ENCODE peak calls at places on chromosomes 5 and 9, in five cellular contexts. One of them, this sample, is unnamed.

GRCh38 chr9:21919377-21920362 is 74.5 kb downstream of the CDKN2A start:
- DNase-seq in cardiac muscle cell: peak
- DNase-seq in psoas muscle: no peak
- DNase-seq in pancreas: no peak
- DNase-seq in stomach: no peak
- DNase-seq in this sample: peak

GRCh38 chr5:13985736-13986418 is 41.4 kb upstream of the DNAH5 start:
- DNase-seq in stomach: no peak
- DNase-seq in psoas muscle: no peak
- DNase-seq in pancreas: no peak
- DNase-seq in cardiac muscle cell: peak
- DNase-seq in this sample: peak

GRCh38 chr5:135600971-135601381 is 22.2 kb upstream of the CXCL14 start:
- DNase-seq in psoas muscle: no peak
- DNase-seq in stomach: no peak
- DNase-seq in cardiac muscle cell: no peak
- DNase-seq in pancreas: no peak
- DNase-seq in this sample: no peak

GRCh38 chr5:159951387-159951786 is 35.1 kb downstream of the ADRA1B start:
- DNase-seq in pancreas: no peak
- DNase-seq in stomach: no peak
- DNase-seq in psoas muscle: no peak
- DNase-seq in cardiac muscle cell: peak
- DNase-seq in this sample: no peak

GRCh38 chr5:163532203-163532892 is 26.9 kb downstream of the MAT2B start:
- DNase-seq in cardiac muscle cell: no peak
- DNase-seq in stomach: no peak
- DNase-seq in pancreas: no peak
- DNase-seq in psoas muscle: no peak
- DNase-seq in this sample: no peak

GRCh38 chr9:100999914-101000540 is 28.5 kb upstream of the PLPPR1 start:
- DNase-seq in psoas muscle: no peak
- DNase-seq in stomach: no peak
- DNase-seq in cardiac muscle cell: no peak
- DNase-seq in pancreas: no peak
- DNase-seq in this sample: peak

GRCh38 chr5:132481243-132482211 is 9.0 kb downstream of the IRF1 start:
- DNase-seq in stomach: no peak
- DNase-seq in pancreas: no peak
- DNase-seq in cardiac muscle cell: no peak
- DNase-seq in psoas muscle: no peak
- DNase-seq in this sample: no peak

GRCh38 chr5:1380011-1380817 is 35.3 kb upstream of the CLPTM1L start:
- DNase-seq in psoas muscle: peak
- DNase-seq in pancreas: peak
- DNase-seq in stomach: peak
- DNase-seq in cardiac muscle cell: peak
- DNase-seq in this sample: no peak

GRCh38 chr5:9058161-9058560 is 487.7 kb downstream of the SEMA5A start:
- DNase-seq in cardiac muscle cell: no peak
- DNase-seq in stomach: no peak
- DNase-seq in pancreas: no peak
- DNase-seq in psoas muscle: no peak
- DNase-seq in this sample: peak

GRCh38 chr5:106637275-106637674 is 1033.5 kb downstream of the EFNA5 start:
- DNase-seq in cardiac muscle cell: no peak
- DNase-seq in pancreas: no peak
- DNase-seq in psoas muscle: no peak
- DNase-seq in stomach: no peak
- DNase-seq in this sample: peak

GRCh38 chr9:114551750-114552685 is 35.6 kb upstream of the ATP6V1G1 start:
- DNase-seq in pancreas: peak
- DNase-seq in stomach: no peak
- DNase-seq in psoas muscle: peak
- DNase-seq in cardiac muscle cell: peak
- DNase-seq in this sample: peak

GRCh38 chr9:21711504-21711903 is 90.9 kb upstream of the MTAP start:
- DNase-seq in psoas muscle: no peak
- DNase-seq in cardiac muscle cell: no peak
- DNase-seq in stomach: no peak
- DNase-seq in pancreas: no peak
- DNase-seq in this sample: peak

GRCh38 chr9:71692337-71692736 is 76.0 kb downstream of the CEMIP2 start:
- DNase-seq in cardiac muscle cell: peak
- DNase-seq in stomach: no peak
- DNase-seq in pancreas: no peak
- DNase-seq in psoas muscle: no peak
- DNase-seq in this sample: peak

GRCh38 chr9:128825923-128826702 is 3.5 kb downstream of the SPOUT1 start:
- DNase-seq in stomach: no peak
- DNase-seq in cardiac muscle cell: no peak
- DNase-seq in pancreas: no peak
- DNase-seq in psoas muscle: no peak
- DNase-seq in this sample: no peak

GRCh38 chr5:90793183-90793582 is 234.6 kb downstream of the ADGRV1 start:
- DNase-seq in pancreas: no peak
- DNase-seq in stomach: no peak
- DNase-seq in psoas muscle: no peak
- DNase-seq in cardiac muscle cell: no peak
- DNase-seq in this sample: no peak
- TF ChIP-seq CTCF in pancreas: no peak
- TF ChIP-seq CTCF in stomach: no peak
- TF ChIP-seq CTCF in psoas muscle: no peak
- TF ChIP-seq CTCF in cardiac muscle cell: peak
- TF ChIP-seq CTCF in this sample: no peak

GRCh38 chr5:101590384-101590783 is 687.3 kb upstream of the ST8SIA4 start:
- DNase-seq in stomach: no peak
- DNase-seq in cardiac muscle cell: no peak
- DNase-seq in psoas muscle: no peak
- DNase-seq in pancreas: no peak
- DNase-seq in this sample: peak
- TF ChIP-seq CTCF in stomach: no peak
- TF ChIP-seq CTCF in cardiac muscle cell: no peak
- TF ChIP-seq CTCF in psoas muscle: no peak
- TF ChIP-seq CTCF in pancreas: no peak
- TF ChIP-seq CTCF in this sample: peak

GRCh38 chr5:154893381-154893780 is 35.0 kb downstream of the CNOT8 start:
- DNase-seq in stomach: no peak
- DNase-seq in pancreas: no peak
- DNase-seq in cardiac muscle cell: no peak
- DNase-seq in psoas muscle: no peak
- DNase-seq in this sample: no peak
- TF ChIP-seq CTCF in stomach: no peak
- TF ChIP-seq CTCF in pancreas: no peak
- TF ChIP-seq CTCF in cardiac muscle cell: no peak
- TF ChIP-seq CTCF in psoas muscle: no peak
- TF ChIP-seq CTCF in this sample: no peak

GRCh38 chr5:147559725-147560124 is 49.9 kb upstream of the DPYSL3 start:
- DNase-seq in pancreas: no peak
- DNase-seq in stomach: no peak
- DNase-seq in psoas muscle: no peak
- DNase-seq in cardiac muscle cell: no peak
- DNase-seq in this sample: peak
- TF ChIP-seq CTCF in pancreas: no peak
- TF ChIP-seq CTCF in stomach: no peak
- TF ChIP-seq CTCF in psoas muscle: no peak
- TF ChIP-seq CTCF in cardiac muscle cell: peak
- TF ChIP-seq CTCF in this sample: peak

GRCh38 chr5:81555865-81556264 is 161.9 kb upstream of the ACOT12 start:
- DNase-seq in psoas muscle: no peak
- DNase-seq in pancreas: no peak
- DNase-seq in cardiac muscle cell: no peak
- DNase-seq in stomach: no peak
- DNase-seq in this sample: no peak
- TF ChIP-seq CTCF in psoas muscle: no peak
- TF ChIP-seq CTCF in pancreas: no peak
- TF ChIP-seq CTCF in cardiac muscle cell: no peak
- TF ChIP-seq CTCF in stomach: no peak
- TF ChIP-seq CTCF in this sample: no peak

GRCh38 chr9:90476058-90476457 is 166.6 kb downstream of the DIRAS2 start:
- DNase-seq in stomach: no peak
- DNase-seq in psoas muscle: no peak
- DNase-seq in pancreas: no peak
- DNase-seq in cardiac muscle cell: no peak
- DNase-seq in this sample: no peak
- TF ChIP-seq CTCF in stomach: no peak
- TF ChIP-seq CTCF in psoas muscle: no peak
- TF ChIP-seq CTCF in pancreas: no peak
- TF ChIP-seq CTCF in cardiac muscle cell: no peak
- TF ChIP-seq CTCF in this sample: no peak

GRCh38 chr9:76219555-76220151 is 174.6 kb downstream of the RFK start:
- DNase-seq in stomach: no peak
- DNase-seq in psoas muscle: no peak
- DNase-seq in cardiac muscle cell: peak
- DNase-seq in pancreas: no peak
- DNase-seq in this sample: no peak
- TF ChIP-seq CTCF in stomach: no peak
- TF ChIP-seq CTCF in psoas muscle: no peak
- TF ChIP-seq CTCF in cardiac muscle cell: peak
- TF ChIP-seq CTCF in pancreas: no peak
- TF ChIP-seq CTCF in this sample: no peak

DNA sequence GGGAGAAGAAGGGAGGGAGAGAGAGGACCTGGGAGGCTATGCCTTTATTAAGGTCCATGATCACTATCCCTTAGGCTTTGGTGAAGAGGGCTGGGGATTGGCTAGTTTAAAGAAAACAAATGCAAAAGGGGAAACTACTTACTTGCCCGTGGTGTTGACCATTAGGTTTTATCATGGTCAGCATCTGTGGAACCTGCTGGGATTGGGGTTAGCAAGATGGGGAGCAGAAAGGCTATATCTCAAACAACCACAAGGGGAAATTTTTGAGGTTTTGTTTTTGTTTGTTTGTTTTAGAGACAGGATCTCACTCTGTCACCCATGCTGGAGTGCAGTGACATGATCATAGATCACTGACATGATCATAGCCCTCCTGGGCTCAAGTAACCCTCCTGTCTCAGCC is 9.0 kb upstream of the RAD23B start:
- DNase-seq in stomach: no peak
- DNase-seq in cardiac muscle cell: no peak
- DNase-seq in psoas muscle: no peak
- DNase-seq in pancreas: no peak
- DNase-seq in this sample: no peak
- TF ChIP-seq CTCF in stomach: no peak
- TF ChIP-seq CTCF in cardiac muscle cell: peak
- TF ChIP-seq CTCF in psoas muscle: no peak
- TF ChIP-seq CTCF in pancreas: no peak
- TF ChIP-seq CTCF in this sample: no peak

GRCh38 chr5:141031006-141031405 is 20.2 kb upstream of the PCDHB1 start:
- DNase-seq in stomach: no peak
- DNase-seq in cardiac muscle cell: no peak
- DNase-seq in psoas muscle: no peak
- DNase-seq in pancreas: no peak
- DNase-seq in this sample: no peak

GRCh38 chr5:141032626-141033025 is 18.5 kb upstream of the PCDHB1 start:
- DNase-seq in cardiac muscle cell: no peak
- DNase-seq in pancreas: no peak
- DNase-seq in psoas muscle: no peak
- DNase-seq in stomach: no peak
- DNase-seq in this sample: no peak
- TF ChIP-seq CTCF in cardiac muscle cell: no peak
- TF ChIP-seq CTCF in pancreas: no peak
- TF ChIP-seq CTCF in psoas muscle: no peak
- TF ChIP-seq CTCF in stomach: no peak
- TF ChIP-seq CTCF in this sample: no peak

GRCh38 chr5:72392326-72392733 is 72.2 kb downstream of the PTCD2 start:
- DNase-seq in psoas muscle: no peak
- DNase-seq in pancreas: no peak
- DNase-seq in stomach: no peak
- DNase-seq in cardiac muscle cell: no peak
- DNase-seq in this sample: peak

GRCh38 chr5:72390836-72391235 is 70.7 kb downstream of the PTCD2 start:
- DNase-seq in cardiac muscle cell: no peak
- DNase-seq in psoas muscle: no peak
- DNase-seq in pancreas: no peak
- DNase-seq in stomach: no peak
- DNase-seq in this sample: peak

GRCh38 chr5:72397836-72398235 is 77.7 kb downstream of the PTCD2 start:
- DNase-seq in stomach: no peak
- DNase-seq in pancreas: no peak
- DNase-seq in psoas muscle: no peak
- DNase-seq in cardiac muscle cell: no peak
- DNase-seq in this sample: no peak

DNA sequence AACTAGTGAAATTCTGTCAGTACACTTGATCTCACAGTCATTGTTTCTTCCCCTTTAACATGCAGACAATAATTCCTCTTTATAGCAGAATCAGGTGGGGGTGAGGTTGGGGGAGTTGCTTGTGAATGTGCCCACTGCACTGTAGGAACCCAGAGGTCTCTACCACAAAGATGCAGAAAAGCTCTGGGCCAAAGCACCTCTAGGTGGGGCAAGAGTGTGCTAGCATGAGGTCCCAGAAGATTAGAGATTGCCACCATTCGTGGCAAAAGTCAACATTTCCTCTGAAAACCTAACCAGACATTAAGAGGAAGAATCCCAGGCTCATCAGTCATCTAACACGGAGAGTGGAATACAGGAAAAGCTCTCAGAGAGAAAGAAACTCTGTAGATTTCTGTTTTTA is 74.5 kb downstream of the PTCD2 start:
- DNase-seq in cardiac muscle cell: peak
- DNase-seq in psoas muscle: no peak
- DNase-seq in pancreas: no peak
- DNase-seq in stomach: no peak
- DNase-seq in this sample: no peak
- TF ChIP-seq CTCF in cardiac muscle cell: peak
- TF ChIP-seq CTCF in psoas muscle: peak
- TF ChIP-seq CTCF in pancreas: no peak
- TF ChIP-seq CTCF in stomach: no peak
- TF ChIP-seq CTCF in this sample: peak